ENCODE peak calls at places on chromosomes 5 and 9, in ten cellular contexts. D is stimulated activated CD8-positive, alpha-beta memory T cell treated with anti-CD3 and anti-CD28 coated beads, Interleukin-4, amount 100 ng/mL, for 1 hour; P is RWPE1; R is tibial artery; K is AG10803; E is amniotic stem cell; U is OCI-LY7; B is HuH-7.5; V is A549; X is activated CD4-positive, alpha-beta memory T cell treated with anti-CD3 and anti-CD28 coated beads, Interleukin-2, amount 10 ng/mL, durations not matched to agents 7 days and 5 days. T is an unnamed sample.
A peak's percentile ranks its signal among the peaks of the same experiment; 100 is the strongest.

GRCh38 chr5:126519637-126520592 is 75.1 kb downstream of the ALDH7A1 start:
- DNase-seq in D (no peak), P (no peak), R (no peak), K (peak; percentile 36), E (no peak), U (no peak), B (no peak), V (no peak), X (no peak), T (peak; percentile 28)

GRCh38 chr5:152817311-152817710 is 412.2 kb upstream of the NMUR2 start:
- DNase-seq in D (no peak), P (no peak), R (no peak), K (no peak), E (no peak), U (no peak), B (no peak), V (no peak), X (no peak), T (no peak)

GRCh38 chr5:101915559-101915958 is 380.5 kb downstream of the SLCO4C1 start:
- DNase-seq in D (no peak), P (peak; percentile 13), R (no peak), K (no peak), E (no peak), U (no peak), B (no peak), V (peak; percentile 48), X (no peak), T (no peak)

GRCh38 chr9:121326130-121326838 is 43.8 kb downstream of the STOM start:
- DNase-seq in D (no peak), P (no peak), R (peak; percentile 96), K (peak; percentile 94), E (no peak), U (no peak), B (no peak), V (peak; percentile 88), X (no peak), T (no peak)

GRCh38 chr5:76709762-76710161 is 6.2 kb upstream of the F2R start:
- DNase-seq in D (no peak), P (no peak), R (no peak), K (peak; percentile 84), E (no peak), U (no peak), B (no peak), V (no peak), X (no peak), T (no peak)

GRCh38 chr9:33934188-33934878 is 114.4 kb downstream of the UBAP2 start:
- DNase-seq in D (no peak), P (no peak), R (no peak), K (no peak), E (no peak), U (no peak), B (no peak), V (no peak), X (no peak), T (no peak)

GRCh38 chr5:33180900-33181299 is 259.9 kb upstream of the TARS1 start:
- DNase-seq in D (no peak), P (peak; percentile 51), R (no peak), K (peak; percentile 66), E (peak; percentile 1), U (no peak), B (no peak), V (peak; percentile 52), X (no peak), T (no peak)

GRCh38 chr5:172674155-172674554 is 33.1 kb downstream of the NEURL1B start:
- DNase-seq in D (no peak), P (no peak), R (no peak), K (no peak), E (no peak), U (no peak), B (no peak), V (no peak), X (no peak), T (no peak)

GRCh38 chr9:27400334-27400875 is 103.5 kb upstream of the EQTN start:
- DNase-seq in D (no peak), P (no peak), R (no peak), K (no peak), E (no peak), U (no peak), B (no peak), V (no peak), X (no peak), T (peak; percentile 31)

GRCh38 chr9:98074119-98074990 is 17.8 kb downstream of the NANS start:
- DNase-seq in D (peak; percentile 50), P (peak; percentile 85), R (peak; percentile 36), K (peak; percentile 48), E (peak; percentile 35), U (peak; percentile 63), B (peak; percentile 51), V (peak; percentile 55), X (peak; percentile 73), T (peak; percentile 47)

GRCh38 chr9:87212563-87213154 is 265.4 kb upstream of the GAS1 start:
- DNase-seq in D (no peak), P (peak; percentile 95), R (no peak), K (no peak), E (no peak), U (no peak), B (no peak), V (no peak), X (no peak), T (no peak)

GRCh38 chr9:133113928-133114351 is 7.1 kb downstream of the RALGDS start:
- DNase-seq in D (no peak), P (no peak), R (peak; percentile 20), K (no peak), E (no peak), U (no peak), B (no peak), V (no peak), X (no peak), T (peak; percentile 36)

GRCh38 chr5:372911-373709 is 51.6 kb downstream of the AHRR start:
- DNase-seq in D (no peak), P (no peak), R (no peak), K (no peak), E (no peak), U (no peak), B (no peak), V (no peak), X (no peak), T (peak; percentile 80)

GRCh38 chr9:121861501-121862180 is 210.2 kb downstream of the DAB2IP start:
- DNase-seq in D (no peak), P (peak; percentile 36), R (no peak), K (no peak), E (no peak), U (peak; percentile 45), B (peak; percentile 62), V (peak; percentile 61), X (no peak), T (no peak)

GRCh38 chr9:79759460-79759859 is 187.7 kb downstream of the TLE4 start:
- DNase-seq in D (no peak), P (no peak), R (no peak), K (no peak), E (no peak), U (no peak), B (no peak), V (no peak), X (no peak), T (no peak)

GRCh38 chr5:149771216-149771973 is 41.3 kb downstream of the PPARGC1B start:
- DNase-seq in D (no peak), P (no peak), R (no peak), K (no peak), E (no peak), U (no peak), B (no peak), V (no peak), X (no peak), T (peak; percentile 23)

GRCh38 chr9:27436234-27436633 is 87.9 kb upstream of the IFNK start:
- DNase-seq in D (no peak), P (no peak), R (no peak), K (peak; percentile 65), E (no peak), U (no peak), B (no peak), V (peak; percentile 86), X (no peak), T (peak; percentile 87)

GRCh38 chr5:138905541-138905940 is 30.4 kb upstream of the LRRTM2 start:
- DNase-seq in D (no peak), P (peak; percentile 36), R (no peak), K (peak; percentile 83), E (no peak), U (no peak), B (no peak), V (peak; percentile 53), X (no peak), T (no peak)

GRCh38 chr5:54492196-54492595 is 25.4 kb upstream of the SNX18 start:
- DNase-seq in D (no peak), P (no peak), R (no peak), K (peak; percentile 32), E (no peak), U (no peak), B (no peak), V (no peak), X (no peak), T (no peak)

GRCh38 chr9:38621434-38622082 is 1.2 kb upstream of the ANKRD18A start:
- DNase-seq in D (no peak), P (no peak), R (no peak), K (no peak), E (no peak), U (no peak), B (no peak), V (peak; percentile 53), X (peak; percentile 60), T (peak; percentile 58)

GRCh38 chr9:16521868-16522381 is 348.5 kb downstream of the BNC2 start:
- DNase-seq in D (no peak), P (peak; percentile 34), R (peak; percentile 62), K (peak; percentile 98), E (peak; percentile 58), U (no peak), B (no peak), V (no peak), X (no peak), T (no peak)

T was measured in NCI-H345.